ENCODE peak calls at places on chromosomes 11 and 22, in seven cellular contexts. One of them, this sample, is unnamed.
A peak's percentile ranks its signal among the peaks of the same experiment; 100 is the strongest.

GRCh38 chr11:110410638-110411037 is 19.1 kb upstream of the FDX1 start:
- DNase-seq in HFFc6: no peak
- DNase-seq in lower lobe of right lung: no peak
- DNase-seq in PC-9: no peak
- DNase-seq in dorsolateral prefrontal cortex: no peak
- DNase-seq in pancreas: no peak
- DNase-seq in body of pancreas: no peak
- DNase-seq in this sample: no peak

GRCh38 chr22:37967637-37968451 is 14.3 kb downstream of the POLR2F start:
- DNase-seq in dorsolateral prefrontal cortex: no peak
- DNase-seq in pancreas: no peak
- DNase-seq in lower lobe of right lung: no peak
- DNase-seq in PC-9: no peak
- DNase-seq in body of pancreas: no peak
- DNase-seq in HFFc6: no peak
- DNase-seq in this sample: no peak

GRCh38 chr11:43718373-43718772 is 37.8 kb downstream of the HSD17B12 start:
- DNase-seq in pancreas: no peak
- DNase-seq in body of pancreas: no peak
- DNase-seq in lower lobe of right lung: no peak
- DNase-seq in HFFc6: no peak
- DNase-seq in dorsolateral prefrontal cortex: no peak
- DNase-seq in PC-9: no peak
- DNase-seq in this sample: no peak

GRCh38 chr22:45993143-45993692 is 16.3 kb upstream of the WNT7B start:
- DNase-seq in HFFc6: no peak
- DNase-seq in dorsolateral prefrontal cortex: no peak
- DNase-seq in body of pancreas: no peak
- DNase-seq in PC-9: no peak
- DNase-seq in pancreas: no peak
- DNase-seq in lower lobe of right lung: no peak
- DNase-seq in this sample: no peak

GRCh38 chr11:95095858-95096587 is 6.4 kb downstream of the ENDOD1 start:
- DNase-seq in lower lobe of right lung: no peak
- DNase-seq in PC-9: no peak
- DNase-seq in dorsolateral prefrontal cortex: no peak
- DNase-seq in HFFc6: peak; percentile 26
- DNase-seq in pancreas: no peak
- DNase-seq in body of pancreas: no peak
- DNase-seq in this sample: no peak

GRCh38 chr11:118916842-118917388 is 8.8 kb downstream of the BCL9L start:
- DNase-seq in HFFc6: peak; percentile 89
- DNase-seq in PC-9: peak; percentile 74
- DNase-seq in dorsolateral prefrontal cortex: no peak
- DNase-seq in body of pancreas: peak; percentile 80
- DNase-seq in lower lobe of right lung: no peak
- DNase-seq in pancreas: peak; percentile 67
- DNase-seq in this sample: no peak

GRCh38 chr11:95736268-95737208 is 53.0 kb downstream of the FAM76B start:
- DNase-seq in HFFc6: no peak
- DNase-seq in lower lobe of right lung: no peak
- DNase-seq in dorsolateral prefrontal cortex: no peak
- DNase-seq in PC-9: no peak
- DNase-seq in pancreas: no peak
- DNase-seq in body of pancreas: no peak
- DNase-seq in this sample: no peak

GRCh38 chr11:60942970-60943565 is 8.9 kb downstream of the SLC15A3 start:
- DNase-seq in dorsolateral prefrontal cortex: no peak
- DNase-seq in HFFc6: no peak
- DNase-seq in lower lobe of right lung: no peak
- DNase-seq in PC-9: peak; percentile 86
- DNase-seq in body of pancreas: peak; percentile 74
- DNase-seq in pancreas: no peak
- DNase-seq in this sample: peak; percentile 76

GRCh38 chr11:126115820-126116319 is 53.2 kb upstream of the CDON start:
- DNase-seq in body of pancreas: peak; percentile 87
- DNase-seq in PC-9: peak; percentile 43
- DNase-seq in pancreas: peak; percentile 81
- DNase-seq in dorsolateral prefrontal cortex: no peak
- DNase-seq in HFFc6: peak; percentile 74
- DNase-seq in lower lobe of right lung: peak; percentile 85
- DNase-seq in this sample: peak; percentile 65

GRCh38 chr11:72814831-72815618 is 814 bp downstream of the ATG16L2 start:
- DNase-seq in pancreas: peak; percentile 51
- DNase-seq in lower lobe of right lung: no peak
- DNase-seq in PC-9: peak; percentile 73
- DNase-seq in dorsolateral prefrontal cortex: no peak
- DNase-seq in body of pancreas: peak; percentile 35
- DNase-seq in HFFc6: peak; percentile 60
- DNase-seq in this sample: peak; percentile 59

GRCh38 chr11:70762810-70763209 is 364.5 kb downstream of the CTTN start:
- DNase-seq in pancreas: no peak
- DNase-seq in body of pancreas: no peak
- DNase-seq in dorsolateral prefrontal cortex: no peak
- DNase-seq in PC-9: no peak
- DNase-seq in lower lobe of right lung: no peak
- DNase-seq in HFFc6: no peak
- DNase-seq in this sample: no peak

GRCh38 chr11:102010776-102011500 is 36.3 kb upstream of the CFAP300 start:
- DNase-seq in HFFc6: peak; percentile 74
- DNase-seq in dorsolateral prefrontal cortex: no peak
- DNase-seq in pancreas: peak; percentile 21
- DNase-seq in PC-9: peak; percentile 90
- DNase-seq in body of pancreas: no peak
- DNase-seq in lower lobe of right lung: peak; percentile 83
- DNase-seq in this sample: peak; percentile 75

GRCh38 chr11:18578975-18579598 is 9.4 kb downstream of the UEVLD start:
- DNase-seq in lower lobe of right lung: no peak
- DNase-seq in PC-9: peak; percentile 31
- DNase-seq in body of pancreas: no peak
- DNase-seq in HFFc6: no peak
- DNase-seq in pancreas: no peak
- DNase-seq in dorsolateral prefrontal cortex: no peak
- DNase-seq in this sample: peak; percentile 50

DNA sequence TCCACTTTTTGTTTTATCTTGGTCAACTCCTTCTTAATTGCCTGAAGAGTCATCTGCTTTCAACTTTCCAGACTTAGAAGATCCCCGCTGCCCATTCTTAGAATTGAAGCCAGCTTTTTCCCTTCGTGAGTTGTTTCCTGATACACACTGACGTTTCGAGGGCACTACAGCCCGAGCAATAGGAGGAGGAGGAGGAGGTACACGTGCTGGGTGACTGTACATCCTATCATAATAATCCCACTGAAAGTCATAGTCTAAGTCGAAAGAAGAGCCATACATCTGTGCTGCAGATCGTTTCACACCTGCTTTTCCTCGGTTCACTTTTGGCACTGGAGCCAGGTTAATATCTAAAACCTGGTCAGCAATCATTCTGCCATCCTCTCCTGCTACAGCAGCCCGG is 606.1 kb downstream of the DLG2 start:
- DNase-seq in HFFc6: no peak
- DNase-seq in dorsolateral prefrontal cortex: no peak
- DNase-seq in lower lobe of right lung: no peak
- DNase-seq in pancreas: no peak
- DNase-seq in body of pancreas: no peak
- DNase-seq in PC-9: no peak
- DNase-seq in this sample: no peak
- TF ChIP-seq CTCF in HFFc6: no peak
- TF ChIP-seq CTCF in dorsolateral prefrontal cortex: no peak
- TF ChIP-seq CTCF in lower lobe of right lung: no peak
- TF ChIP-seq CTCF in pancreas: no peak
- TF ChIP-seq CTCF in body of pancreas: no peak
- TF ChIP-seq CTCF in PC-9: no peak
- TF ChIP-seq CTCF in this sample: no peak

GRCh38 chr22:48943567-48944432 is 883.9 kb downstream of the BRD1 start:
- DNase-seq in HFFc6: no peak
- DNase-seq in dorsolateral prefrontal cortex: peak; percentile 68
- DNase-seq in body of pancreas: no peak
- DNase-seq in lower lobe of right lung: no peak
- DNase-seq in pancreas: no peak
- DNase-seq in PC-9: peak; percentile 11
- DNase-seq in this sample: no peak
- TF ChIP-seq CTCF in HFFc6: peak; percentile 40
- TF ChIP-seq CTCF in dorsolateral prefrontal cortex: peak; percentile 79
- TF ChIP-seq CTCF in body of pancreas: peak; percentile 20
- TF ChIP-seq CTCF in lower lobe of right lung: peak; percentile 65
- TF ChIP-seq CTCF in pancreas: peak; percentile 16
- TF ChIP-seq CTCF in PC-9: peak; percentile 75
- TF ChIP-seq CTCF in this sample: no peak

GRCh38 chr11:114586797-114587196 is 8.8 kb downstream of the NXPE4 start:
- DNase-seq in body of pancreas: no peak
- DNase-seq in pancreas: no peak
- DNase-seq in lower lobe of right lung: no peak
- DNase-seq in PC-9: no peak
- DNase-seq in dorsolateral prefrontal cortex: no peak
- DNase-seq in HFFc6: no peak
- DNase-seq in this sample: no peak
- TF ChIP-seq CTCF in body of pancreas: no peak
- TF ChIP-seq CTCF in pancreas: no peak
- TF ChIP-seq CTCF in lower lobe of right lung: no peak
- TF ChIP-seq CTCF in PC-9: peak; percentile 48
- TF ChIP-seq CTCF in dorsolateral prefrontal cortex: no peak
- TF ChIP-seq CTCF in HFFc6: no peak
- TF ChIP-seq CTCF in this sample: no peak

GRCh38 chr11:13268791-13269190 is 8.8 kb upstream of the BMAL1 start:
- DNase-seq in dorsolateral prefrontal cortex: no peak
- DNase-seq in HFFc6: no peak
- DNase-seq in PC-9: no peak
- DNase-seq in body of pancreas: no peak
- DNase-seq in lower lobe of right lung: no peak
- DNase-seq in pancreas: no peak
- DNase-seq in this sample: no peak
- TF ChIP-seq CTCF in dorsolateral prefrontal cortex: no peak
- TF ChIP-seq CTCF in HFFc6: no peak
- TF ChIP-seq CTCF in PC-9: no peak
- TF ChIP-seq CTCF in body of pancreas: no peak
- TF ChIP-seq CTCF in lower lobe of right lung: no peak
- TF ChIP-seq CTCF in pancreas: no peak
- TF ChIP-seq CTCF in this sample: no peak